ENCODE peak calls at places on chromosomes 11 and 22, in nine cellular contexts. J is tibial nerve, M is stomach, S is endothelial cell, A is neural crest cell, T is heart right ventricle, U is Calu3, X is bronchial epithelial cell, N is AG09309. Y is an unnamed sample.
A peak's percentile ranks its signal among the peaks of the same experiment; 100 is the strongest.

GRCh38 chr11:61195710-61196109 is 7.6 kb upstream of the PGA3 start:
- DNase-seq in J (no peak), M (peak; percentile 83), S (no peak), A (no peak), T (no peak), U (no peak), X (no peak), N (no peak), Y (no peak)

GRCh38 chr11:12889243-12889642 is 119.9 kb upstream of the RASSF10 start:
- DNase-seq in J (peak; percentile 49), M (no peak), S (no peak), A (no peak), T (peak; percentile 38), U (no peak), X (peak; percentile 39), N (peak; percentile 64), Y (no peak)

GRCh38 chr11:62505112-62505783 is 41.4 kb downstream of the AHNAK start:
- DNase-seq in J (no peak), M (no peak), S (no peak), A (peak; percentile 14), T (peak; percentile 34), U (no peak), X (no peak), N (no peak), Y (no peak)

GRCh38 chr11:130428271-130428670 is at the start of gene ADAMTS8:
- DNase-seq in J (no peak), M (no peak), S (peak; percentile 22), A (no peak), T (no peak), U (no peak), X (no peak), N (no peak), Y (peak; percentile 16)

GRCh38 chr11:95605271-95605940 is 184.2 kb downstream of the FAM76B start:
- DNase-seq in J (no peak), M (no peak), S (no peak), A (no peak), T (no peak), U (no peak), X (no peak), N (no peak), Y (no peak)

GRCh38 chr11:111624602-111625001 is 22.4 kb downstream of the SIK2 start:
- DNase-seq in J (no peak), M (no peak), S (no peak), A (no peak), T (no peak), U (no peak), X (no peak), N (no peak), Y (no peak)

GRCh38 chr22:30397656-30398635 is 1.1 kb downstream of the SEC14L2 start:
- DNase-seq in J (no peak), M (no peak), S (no peak), A (no peak), T (no peak), U (no peak), X (no peak), N (no peak), Y (no peak)

GRCh38 chr22:49951001-49951677 is 9.4 kb upstream of the PIM3 start:
- DNase-seq in J (no peak), M (peak; percentile 99), S (no peak), A (no peak), T (no peak), U (peak; percentile 98), X (peak; percentile 82), N (no peak), Y (no peak)

GRCh38 chr22:26229910-26230309 is 60.6 kb downstream of the SEZ6L start:
- DNase-seq in J (no peak), M (no peak), S (no peak), A (no peak), T (no peak), U (no peak), X (no peak), N (no peak), Y (no peak)

GRCh38 chr11:82539669-82540068 is 194.0 kb downstream of the FAM181B start:
- DNase-seq in J (no peak), M (no peak), S (no peak), A (no peak), T (no peak), U (no peak), X (no peak), N (no peak), Y (no peak)

GRCh38 chr22:24525416-24526037 is 29.4 kb downstream of the GUCD1 start:
- DNase-seq in J (peak; percentile 95), M (peak; percentile 78), S (peak; percentile 76), A (peak; percentile 79), T (peak; percentile 76), U (peak; percentile 77), X (peak; percentile 61), N (no peak), Y (peak; percentile 65)

GRCh38 chr11:103257360-103257759 is 148.1 kb downstream of the DYNC2H1 start:
- DNase-seq in J (no peak), M (no peak), S (no peak), A (no peak), T (no peak), U (no peak), X (peak; percentile 46), N (no peak), Y (no peak)
- TF ChIP-seq CTCF in J (no peak), M (no peak), S (no peak), A (peak; percentile 62), T (peak; percentile 10), U (no peak), X (peak; percentile 32), N (peak; percentile 31), Y (peak; percentile 46)

DNA sequence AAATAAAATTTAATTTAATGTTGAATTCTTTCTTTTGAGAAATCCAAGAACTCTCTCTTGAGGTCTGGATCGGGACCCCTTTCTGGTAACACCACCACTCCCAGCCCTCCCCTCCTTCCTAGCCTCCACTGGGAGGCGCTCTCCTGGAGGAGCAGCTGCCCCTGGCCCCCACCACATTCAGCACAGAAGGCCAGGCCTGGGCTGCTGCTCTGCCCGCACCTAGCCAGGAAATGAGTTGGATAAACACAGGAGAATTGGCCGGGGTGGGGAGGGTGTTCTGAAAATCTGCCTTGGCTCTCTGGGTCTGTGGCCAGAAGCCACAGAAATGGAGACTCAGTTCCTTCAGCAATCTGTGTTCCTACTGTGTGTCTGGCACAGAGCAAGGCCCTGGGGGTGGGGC is 31.2 kb downstream of the C22orf42 start:
- DNase-seq in J (no peak), M (no peak), S (peak; percentile 22), A (no peak), T (no peak), U (no peak), X (no peak), N (no peak), Y (no peak)
- TF ChIP-seq CTCF in J (no peak), M (no peak), S (peak; percentile 52), A (no peak), T (no peak), U (no peak), X (no peak), N (no peak), Y (peak; percentile 21)

DNA sequence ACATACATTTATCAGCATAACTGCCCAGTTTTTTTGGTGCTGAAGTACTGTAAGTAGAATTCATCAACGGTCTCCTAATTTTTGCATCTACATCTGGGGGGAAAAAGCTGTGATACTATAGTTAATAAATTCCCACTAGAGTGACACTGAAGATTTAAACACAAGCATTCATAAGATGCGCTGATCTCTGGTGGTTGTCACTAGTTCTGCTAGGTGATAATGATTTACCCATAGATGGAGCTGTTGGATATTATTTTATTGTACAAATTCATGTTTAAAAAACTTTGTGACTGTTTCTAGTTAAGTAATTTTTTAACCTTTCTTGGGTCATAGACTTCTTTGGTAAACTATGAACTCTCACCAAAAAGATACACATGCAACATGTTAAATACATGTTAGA is 106.6 kb downstream of the EMSY start:
- DNase-seq in J (no peak), M (no peak), S (no peak), A (no peak), T (no peak), U (no peak), X (peak; percentile 8), N (no peak), Y (no peak)
- TF ChIP-seq CTCF in J (no peak), M (no peak), S (no peak), A (no peak), T (peak; percentile 56), U (no peak), X (no peak), N (peak; percentile 6), Y (no peak)

GRCh38 chr11:64092761-64093136 is 57.0 kb downstream of the FLRT1 start:
- DNase-seq in J (no peak), M (no peak), S (no peak), A (no peak), T (no peak), U (no peak), X (no peak), N (no peak), Y (no peak)

GRCh38 chr11:64095286-64095825 is 59.6 kb downstream of the FLRT1 start:
- DNase-seq in J (no peak), M (no peak), S (no peak), A (no peak), T (no peak), U (no peak), X (no peak), N (no peak), Y (no peak)

GRCh38 chr11:64095949-64096348 is 60.2 kb downstream of the FLRT1 start:
- DNase-seq in J (no peak), M (no peak), S (no peak), A (no peak), T (no peak), U (no peak), X (no peak), N (no peak), Y (no peak)

GRCh38 chr11:64093233-64094039 is 57.7 kb downstream of the FLRT1 start:
- DNase-seq in J (no peak), M (no peak), S (no peak), A (no peak), T (no peak), U (no peak), X (no peak), N (no peak), Y (no peak)

DNA sequence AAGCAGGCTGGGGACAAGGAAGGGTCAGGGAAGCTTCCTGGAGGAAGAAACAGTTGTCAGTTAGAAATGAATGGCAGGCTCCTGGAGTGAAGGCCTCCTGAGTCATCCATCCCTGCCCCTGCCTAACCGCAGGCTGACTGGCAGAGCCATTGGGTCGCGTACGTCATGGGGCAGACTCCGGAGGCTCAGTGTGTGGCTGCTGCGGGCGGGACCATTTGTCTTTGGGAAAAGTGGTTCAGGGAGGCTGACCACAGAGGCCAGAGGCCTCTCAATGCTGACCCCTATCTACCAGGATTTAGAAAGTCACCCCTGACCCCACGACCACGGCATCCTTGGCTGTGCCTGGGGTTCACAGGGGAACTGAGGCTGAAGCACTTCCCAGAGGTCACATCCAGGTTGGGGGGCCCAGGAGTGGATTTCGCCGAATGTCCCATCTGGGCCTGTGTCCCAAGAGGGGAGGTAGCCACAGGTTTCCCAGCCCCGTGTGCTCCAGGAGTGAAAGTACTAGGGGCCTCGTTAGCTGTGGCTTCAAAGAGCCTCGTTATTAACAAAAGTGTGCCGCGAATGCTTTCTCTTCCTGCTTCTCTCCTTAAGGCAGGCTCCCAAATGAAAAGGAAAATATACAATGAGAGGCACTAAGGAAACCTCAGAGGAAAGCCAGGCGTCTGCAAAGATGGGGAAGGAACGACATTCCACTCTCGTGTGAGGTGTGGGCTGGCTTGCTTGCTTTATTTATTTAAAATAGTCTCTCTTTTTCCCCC is 58.9 kb downstream of the FLRT1 start:
- DNase-seq in J (no peak), M (no peak), S (no peak), A (no peak), T (no peak), U (peak; percentile 81), X (peak; percentile 67), N (no peak), Y (no peak)
- TF ChIP-seq CTCF in J (no peak), M (no peak), S (no peak), A (no peak), T (no peak), U (no peak), X (no peak), N (no peak), Y (no peak)

Y was measured in progenitor cell of endocrine pancreas.